ENCODE peak calls at places on chromosome 14, in five cellular contexts. One of them, this sample, is unnamed. For H3K27me3, the result is how much of the 10 kb centered on the place peaks cover.

GRCh38 chr14:28242895-28243294 is 523.7 kb upstream of the FOXG1 start:
- DNase-seq in H1: no peak
- DNase-seq in mesendoderm: no peak
- DNase-seq in H9: no peak
- DNase-seq in trophoblast cell: no peak
- DNase-seq in this sample: no peak

GRCh38 chr14:70649803-70650202 is 8.1 kb downstream of the TTC9 start:
- DNase-seq in H1: peak
- DNase-seq in mesendoderm: no peak
- DNase-seq in H9: no peak
- DNase-seq in trophoblast cell: no peak
- DNase-seq in this sample: no peak

GRCh38 chr14:86035882-86036281 is 505.9 kb downstream of the FLRT2 start:
- DNase-seq in H1: peak
- DNase-seq in mesendoderm: peak
- DNase-seq in H9: peak
- DNase-seq in trophoblast cell: peak
- DNase-seq in this sample: peak

GRCh38 chr14:62778847-62779246 is 266.4 kb downstream of the KCNH5 start:
- DNase-seq in H1: no peak
- DNase-seq in mesendoderm: no peak
- DNase-seq in H9: no peak
- DNase-seq in trophoblast cell: peak
- DNase-seq in this sample: peak

GRCh38 chr14:39034481-39035296 is 68.3 kb downstream of the SEC23A start:
- DNase-seq in H1: no peak
- DNase-seq in mesendoderm: peak
- DNase-seq in H9: no peak
- DNase-seq in trophoblast cell: peak
- DNase-seq in this sample: peak

GRCh38 chr14:67313153-67313552 is 46.5 kb downstream of the ATP6V1D start:
- DNase-seq in H1: no peak
- DNase-seq in mesendoderm: no peak
- DNase-seq in H9: no peak
- DNase-seq in trophoblast cell: no peak
- DNase-seq in this sample: no peak

GRCh38 chr14:39023939-39024871 is 78.8 kb downstream of the SEC23A start:
- DNase-seq in H1: no peak
- DNase-seq in mesendoderm: no peak
- DNase-seq in H9: no peak
- DNase-seq in trophoblast cell: no peak
- DNase-seq in this sample: no peak

GRCh38 chr14:104346608-104347007 is 208.2 kb downstream of the KIF26A start:
- DNase-seq in H1: no peak
- DNase-seq in mesendoderm: no peak
- DNase-seq in H9: peak
- DNase-seq in trophoblast cell: no peak
- DNase-seq in this sample: no peak

GRCh38 chr14:54650331-54651017 is 83.5 kb downstream of the SAMD4A start:
- DNase-seq in H1: no peak
- DNase-seq in mesendoderm: peak
- DNase-seq in H9: no peak
- DNase-seq in trophoblast cell: peak
- DNase-seq in this sample: peak

GRCh38 chr14:86510503-86510902 is 980.6 kb downstream of the FLRT2 start:
- DNase-seq in H1: no peak
- DNase-seq in mesendoderm: no peak
- DNase-seq in H9: no peak
- DNase-seq in trophoblast cell: no peak
- DNase-seq in this sample: peak

GRCh38 chr14:104369208-104369607 is 210.4 kb upstream of the C14orf180 start:
- DNase-seq in H1: no peak
- DNase-seq in mesendoderm: no peak
- DNase-seq in H9: no peak
- DNase-seq in trophoblast cell: no peak
- DNase-seq in this sample: no peak

GRCh38 chr14:78611031-78611430 is 440.9 kb downstream of the NRXN3 start:
- DNase-seq in H1: no peak
- DNase-seq in mesendoderm: no peak
- DNase-seq in H9: no peak
- DNase-seq in trophoblast cell: no peak
- DNase-seq in this sample: no peak

GRCh38 chr14:67360469-67361206 is 510 bp downstream of the EIF2S1 start:
- DNase-seq in H1: no peak
- DNase-seq in mesendoderm: no peak
- DNase-seq in H9: no peak
- DNase-seq in trophoblast cell: no peak
- DNase-seq in this sample: no peak

DNA sequence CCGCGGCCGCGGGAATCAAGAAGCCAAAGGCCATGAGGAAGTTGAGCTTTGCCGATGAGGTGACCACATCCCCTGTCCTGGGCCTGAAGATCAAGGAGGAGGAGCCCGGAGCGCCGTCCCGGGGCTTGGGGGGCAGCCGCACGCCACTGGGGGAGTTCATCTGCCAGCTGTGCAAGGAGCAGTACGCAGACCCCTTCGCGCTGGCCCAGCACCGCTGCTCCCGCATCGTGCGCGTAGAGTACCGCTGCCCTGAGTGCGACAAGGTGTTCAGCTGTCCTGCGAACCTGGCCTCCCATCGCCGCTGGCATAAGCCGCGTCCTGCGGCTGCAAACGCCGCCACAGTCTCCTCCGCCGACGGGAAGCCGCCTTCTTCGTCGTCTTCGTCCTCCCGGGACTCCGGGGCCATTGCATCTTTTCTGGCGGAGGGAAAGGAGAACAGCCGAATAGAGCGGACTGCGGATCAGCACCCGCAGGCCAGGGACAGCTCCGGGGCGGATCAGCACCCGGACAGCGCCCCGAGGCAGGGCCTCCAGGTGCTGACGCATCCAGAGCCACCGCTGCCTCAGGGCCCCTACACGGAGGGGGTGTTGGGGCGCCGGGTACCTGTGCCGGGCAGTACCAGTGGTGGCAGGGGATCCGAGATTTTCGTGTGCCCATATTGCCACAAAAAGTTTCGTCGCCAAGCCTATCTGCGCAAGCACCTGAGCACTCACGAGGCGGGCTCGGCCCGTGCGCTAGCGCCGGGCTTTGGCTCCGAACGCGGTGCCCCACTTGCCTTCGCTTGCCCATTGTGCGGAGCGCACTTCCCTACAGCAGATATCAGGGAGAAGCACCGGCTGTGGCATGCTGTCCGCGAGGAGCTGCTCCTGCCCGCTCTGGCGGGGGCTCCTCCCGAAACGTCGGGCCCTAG is 1.2 kb downstream of the INSM2 start:
- DNase-seq in H1: peak
- DNase-seq in mesendoderm: peak
- DNase-seq in H9: peak
- DNase-seq in trophoblast cell: peak
- DNase-seq in this sample: peak
- H3K27me3 ChIP-seq in H1: under half
- H3K27me3 ChIP-seq in mesendoderm: under half
- H3K27me3 ChIP-seq in H9: under half
- H3K27me3 ChIP-seq in trophoblast cell: under half
- H3K27me3 ChIP-seq in this sample: under half

GRCh38 chr14:100282766-100283419 is 23.4 kb downstream of the SLC25A29 start:
- DNase-seq in H1: no peak
- DNase-seq in mesendoderm: no peak
- DNase-seq in H9: no peak
- DNase-seq in trophoblast cell: peak
- DNase-seq in this sample: no peak

GRCh38 chr14:100285913-100286400 is 20.3 kb downstream of the SLC25A29 start:
- DNase-seq in H1: no peak
- DNase-seq in mesendoderm: no peak
- DNase-seq in H9: no peak
- DNase-seq in trophoblast cell: no peak
- DNase-seq in this sample: no peak

GRCh38 chr14:100282083-100282350 is 24.2 kb downstream of the SLC25A29 start:
- DNase-seq in H1: no peak
- DNase-seq in mesendoderm: no peak
- DNase-seq in H9: no peak
- DNase-seq in trophoblast cell: no peak
- DNase-seq in this sample: no peak

GRCh38 chr14:100285021-100285912 is 21.0 kb downstream of the SLC25A29 start:
- DNase-seq in H1: peak
- DNase-seq in mesendoderm: peak
- DNase-seq in H9: peak
- DNase-seq in trophoblast cell: peak
- DNase-seq in this sample: peak

GRCh38 chr14:100283984-100284881 is 22.0 kb downstream of the SLC25A29 start:
- DNase-seq in H1: peak
- DNase-seq in mesendoderm: peak
- DNase-seq in H9: peak
- DNase-seq in trophoblast cell: no peak
- DNase-seq in this sample: no peak
- H4K8ac ChIP-seq in H1: peak
- H4K8ac ChIP-seq in mesendoderm: no peak
- H4K8ac ChIP-seq in H9: no peak
- H4K8ac ChIP-seq in trophoblast cell: no peak
- H4K8ac ChIP-seq in this sample: peak

GRCh38 chr14:68884031-68885030 is 91.5 kb upstream of the ZFP36L1 start:
- DNase-seq in H1: no peak
- DNase-seq in mesendoderm: no peak
- DNase-seq in H9: no peak
- DNase-seq in trophoblast cell: no peak
- DNase-seq in this sample: no peak
- H3K27me3 ChIP-seq in H1: under half
- H3K27me3 ChIP-seq in mesendoderm: under half
- H3K27me3 ChIP-seq in H9: under half
- H3K27me3 ChIP-seq in trophoblast cell: under half
- H3K27me3 ChIP-seq in this sample: under half

GRCh38 chr14:74919421-74920165 is 3.5 kb downstream of the RPS6KL1 start:
- DNase-seq in H1: no peak
- DNase-seq in mesendoderm: no peak
- DNase-seq in H9: no peak
- DNase-seq in trophoblast cell: no peak
- DNase-seq in this sample: peak
- H4K8ac ChIP-seq in H1: no peak
- H4K8ac ChIP-seq in mesendoderm: no peak
- H4K8ac ChIP-seq in H9: no peak
- H4K8ac ChIP-seq in trophoblast cell: no peak
- H4K8ac ChIP-seq in this sample: no peak

GRCh38 chr14:80981156-80981555 is 25.7 kb downstream of the TSHR start:
- DNase-seq in H1: no peak
- DNase-seq in mesendoderm: no peak
- DNase-seq in H9: no peak
- DNase-seq in trophoblast cell: no peak
- DNase-seq in this sample: no peak
- H3K27me3 ChIP-seq in H1: under half
- H3K27me3 ChIP-seq in mesendoderm: under half
- H3K27me3 ChIP-seq in H9: under half
- H3K27me3 ChIP-seq in trophoblast cell: under half
- H3K27me3 ChIP-seq in this sample: half or more

GRCh38 chr14:20680843-20681347 is 3.5 kb upstream of the RNASE4 start:
- DNase-seq in H1: no peak
- DNase-seq in mesendoderm: no peak
- DNase-seq in H9: no peak
- DNase-seq in trophoblast cell: no peak
- DNase-seq in this sample: no peak

GRCh38 chr14:20683125-20683895 is 1.1 kb upstream of the RNASE4 start:
- DNase-seq in H1: peak
- DNase-seq in mesendoderm: peak
- DNase-seq in H9: peak
- DNase-seq in trophoblast cell: peak
- DNase-seq in this sample: peak

GRCh38 chr14:20681348-20682126 is 2.8 kb upstream of the RNASE4 start:
- DNase-seq in H1: peak
- DNase-seq in mesendoderm: peak
- DNase-seq in H9: peak
- DNase-seq in trophoblast cell: peak
- DNase-seq in this sample: peak

GRCh38 chr14:20682435-20683124 is 1.8 kb upstream of the RNASE4 start:
- DNase-seq in H1: peak
- DNase-seq in mesendoderm: peak
- DNase-seq in H9: peak
- DNase-seq in trophoblast cell: peak
- DNase-seq in this sample: peak

GRCh38 chr14:20682127-20682434 is 2.3 kb upstream of the RNASE4 start:
- DNase-seq in H1: no peak
- DNase-seq in mesendoderm: no peak
- DNase-seq in H9: no peak
- DNase-seq in trophoblast cell: no peak
- DNase-seq in this sample: no peak
- H4K8ac ChIP-seq in H1: no peak
- H4K8ac ChIP-seq in mesendoderm: no peak
- H4K8ac ChIP-seq in H9: no peak
- H4K8ac ChIP-seq in trophoblast cell: peak
- H4K8ac ChIP-seq in this sample: peak

DNA sequence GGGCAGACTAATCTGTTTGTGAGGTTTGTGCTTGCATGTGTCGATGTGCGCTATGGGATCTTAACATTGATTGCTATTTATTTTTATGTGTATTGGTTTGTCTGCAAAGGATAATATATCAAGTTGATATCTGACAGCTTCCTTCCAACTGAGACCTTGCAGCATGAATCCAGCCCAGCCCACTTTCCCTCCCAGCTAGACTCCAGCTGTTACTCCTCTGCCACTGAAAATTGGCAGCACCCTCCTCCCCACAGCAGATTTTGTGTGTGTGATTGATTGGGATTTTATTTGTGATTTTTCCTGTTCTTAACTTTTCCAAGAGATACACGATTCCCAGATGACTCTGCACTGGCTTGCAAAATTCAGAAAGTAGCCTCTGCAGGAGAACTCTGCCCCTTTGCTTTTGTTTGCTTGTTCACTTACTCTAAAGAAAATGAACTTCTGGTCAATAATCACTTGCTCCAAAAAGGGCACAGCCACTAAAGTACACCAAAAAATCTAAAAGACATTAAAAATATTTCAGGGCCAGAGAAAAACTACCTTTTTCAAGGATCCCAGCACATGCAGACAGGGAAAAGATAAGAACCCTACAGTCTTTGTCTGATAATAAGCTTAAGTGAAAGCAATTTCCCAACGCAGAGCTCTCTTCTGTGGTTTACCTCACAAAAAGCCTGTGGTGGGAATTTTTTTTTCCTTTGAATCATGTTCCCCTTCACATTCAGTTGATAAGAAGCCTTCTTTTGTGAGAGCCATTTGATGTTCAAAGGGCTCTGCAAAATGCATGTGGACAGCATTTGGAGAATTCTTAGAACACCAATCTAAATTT is 222.0 kb downstream of the RPS29 start:
- DNase-seq in H1: no peak
- DNase-seq in mesendoderm: peak
- DNase-seq in H9: no peak
- DNase-seq in trophoblast cell: no peak
- DNase-seq in this sample: no peak
- H3K27me3 ChIP-seq in H1: half or more
- H3K27me3 ChIP-seq in mesendoderm: under half
- H3K27me3 ChIP-seq in H9: half or more
- H3K27me3 ChIP-seq in trophoblast cell: under half
- H3K27me3 ChIP-seq in this sample: under half

GRCh38 chr14:25113394-25113793 is 63.4 kb upstream of the STXBP6 start:
- DNase-seq in H1: no peak
- DNase-seq in mesendoderm: no peak
- DNase-seq in H9: no peak
- DNase-seq in trophoblast cell: no peak
- DNase-seq in this sample: no peak

GRCh38 chr14:25111061-25111601 is 61.2 kb upstream of the STXBP6 start:
- DNase-seq in H1: no peak
- DNase-seq in mesendoderm: peak
- DNase-seq in H9: no peak
- DNase-seq in trophoblast cell: peak
- DNase-seq in this sample: peak

GRCh38 chr14:25108959-25109358 is 59.0 kb upstream of the STXBP6 start:
- DNase-seq in H1: no peak
- DNase-seq in mesendoderm: peak
- DNase-seq in H9: no peak
- DNase-seq in trophoblast cell: peak
- DNase-seq in this sample: no peak

GRCh38 chr14:25110101-25110500 is 60.2 kb upstream of the STXBP6 start:
- DNase-seq in H1: no peak
- DNase-seq in mesendoderm: no peak
- DNase-seq in H9: no peak
- DNase-seq in trophoblast cell: no peak
- DNase-seq in this sample: no peak
- H4K8ac ChIP-seq in H1: no peak
- H4K8ac ChIP-seq in mesendoderm: no peak
- H4K8ac ChIP-seq in H9: no peak
- H4K8ac ChIP-seq in trophoblast cell: no peak
- H4K8ac ChIP-seq in this sample: no peak

This sample was measured in mesenchymal stem cell.